ENCODE peak calls at places on chromosomes 16 and 17, in seven cellular contexts. One of them, this sample, is unnamed.

GRCh38 chr17:43601280-43602050 is 55.3 kb upstream of the ETV4 start:
- DNase-seq in heart left ventricle: peak
- DNase-seq in tibial nerve: no peak
- DNase-seq in activated gamma-delta T cell treated with anti-CD3 and anti-CD28 coated beads, Interleukin-2, amount 50 U/mL, for 16 hours: no peak
- DNase-seq in AG09309: no peak
- DNase-seq in activated naive CD8-positive, alpha-beta T cell treated with anti-CD3 and anti-CD28 coated beads, Interleukin-2, amount 50 U/mL, for 24 hours: no peak
- DNase-seq in colonic mucosa: no peak
- DNase-seq in this sample: no peak

GRCh38 chr16:30628628-30629342 is 18.6 kb upstream of the ZNF689 start:
- DNase-seq in heart left ventricle: peak
- DNase-seq in colonic mucosa: peak
- DNase-seq in tibial nerve: peak
- DNase-seq in activated gamma-delta T cell treated with anti-CD3 and anti-CD28 coated beads, Interleukin-2, amount 50 U/mL, for 16 hours: peak
- DNase-seq in AG09309: no peak
- DNase-seq in activated naive CD8-positive, alpha-beta T cell treated with anti-CD3 and anti-CD28 coated beads, Interleukin-2, amount 50 U/mL, for 24 hours: peak
- DNase-seq in this sample: peak

GRCh38 chr17:5237541-5238016 is 2.9 kb upstream of the SCIMP start:
- DNase-seq in colonic mucosa: peak
- DNase-seq in activated naive CD8-positive, alpha-beta T cell treated with anti-CD3 and anti-CD28 coated beads, Interleukin-2, amount 50 U/mL, for 24 hours: peak
- DNase-seq in AG09309: peak
- DNase-seq in activated gamma-delta T cell treated with anti-CD3 and anti-CD28 coated beads, Interleukin-2, amount 50 U/mL, for 16 hours: peak
- DNase-seq in tibial nerve: no peak
- DNase-seq in heart left ventricle: peak
- DNase-seq in this sample: peak

GRCh38 chr16:47528431-47528830 is 67.3 kb downstream of the PHKB start:
- DNase-seq in heart left ventricle: no peak
- DNase-seq in activated gamma-delta T cell treated with anti-CD3 and anti-CD28 coated beads, Interleukin-2, amount 50 U/mL, for 16 hours: no peak
- DNase-seq in activated naive CD8-positive, alpha-beta T cell treated with anti-CD3 and anti-CD28 coated beads, Interleukin-2, amount 50 U/mL, for 24 hours: no peak
- DNase-seq in tibial nerve: no peak
- DNase-seq in colonic mucosa: no peak
- DNase-seq in AG09309: no peak
- DNase-seq in this sample: no peak

GRCh38 chr17:1227917-1228751 is 42.1 kb upstream of the BHLHA9 start:
- DNase-seq in tibial nerve: no peak
- DNase-seq in heart left ventricle: peak
- DNase-seq in activated naive CD8-positive, alpha-beta T cell treated with anti-CD3 and anti-CD28 coated beads, Interleukin-2, amount 50 U/mL, for 24 hours: peak
- DNase-seq in AG09309: no peak
- DNase-seq in activated gamma-delta T cell treated with anti-CD3 and anti-CD28 coated beads, Interleukin-2, amount 50 U/mL, for 16 hours: no peak
- DNase-seq in colonic mucosa: peak
- DNase-seq in this sample: peak

GRCh38 chr17:73480740-73481139 is 163.5 kb downstream of the SDK2 start:
- DNase-seq in AG09309: no peak
- DNase-seq in activated gamma-delta T cell treated with anti-CD3 and anti-CD28 coated beads, Interleukin-2, amount 50 U/mL, for 16 hours: no peak
- DNase-seq in colonic mucosa: no peak
- DNase-seq in activated naive CD8-positive, alpha-beta T cell treated with anti-CD3 and anti-CD28 coated beads, Interleukin-2, amount 50 U/mL, for 24 hours: no peak
- DNase-seq in tibial nerve: no peak
- DNase-seq in heart left ventricle: peak
- DNase-seq in this sample: no peak

GRCh38 chr17:53148058-53148457 is 674.7 kb upstream of the KIF2B start:
- DNase-seq in heart left ventricle: no peak
- DNase-seq in activated naive CD8-positive, alpha-beta T cell treated with anti-CD3 and anti-CD28 coated beads, Interleukin-2, amount 50 U/mL, for 24 hours: no peak
- DNase-seq in tibial nerve: no peak
- DNase-seq in colonic mucosa: no peak
- DNase-seq in activated gamma-delta T cell treated with anti-CD3 and anti-CD28 coated beads, Interleukin-2, amount 50 U/mL, for 16 hours: no peak
- DNase-seq in AG09309: no peak
- DNase-seq in this sample: no peak

GRCh38 chr17:16939606-16940115 is 32.3 kb downstream of the TNFRSF13B start:
- DNase-seq in activated gamma-delta T cell treated with anti-CD3 and anti-CD28 coated beads, Interleukin-2, amount 50 U/mL, for 16 hours: no peak
- DNase-seq in heart left ventricle: no peak
- DNase-seq in AG09309: no peak
- DNase-seq in colonic mucosa: no peak
- DNase-seq in tibial nerve: no peak
- DNase-seq in activated naive CD8-positive, alpha-beta T cell treated with anti-CD3 and anti-CD28 coated beads, Interleukin-2, amount 50 U/mL, for 24 hours: no peak
- DNase-seq in this sample: no peak

GRCh38 chr17:81991684-81992513 is 14.5 kb downstream of the ASPSCR1 start:
- DNase-seq in activated naive CD8-positive, alpha-beta T cell treated with anti-CD3 and anti-CD28 coated beads, Interleukin-2, amount 50 U/mL, for 24 hours: no peak
- DNase-seq in tibial nerve: peak
- DNase-seq in colonic mucosa: peak
- DNase-seq in activated gamma-delta T cell treated with anti-CD3 and anti-CD28 coated beads, Interleukin-2, amount 50 U/mL, for 16 hours: no peak
- DNase-seq in AG09309: no peak
- DNase-seq in heart left ventricle: peak
- DNase-seq in this sample: peak

GRCh38 chr17:32928527-32929287 is 754 bp downstream of the TMEM98 start:
- DNase-seq in activated naive CD8-positive, alpha-beta T cell treated with anti-CD3 and anti-CD28 coated beads, Interleukin-2, amount 50 U/mL, for 24 hours: no peak
- DNase-seq in AG09309: no peak
- DNase-seq in colonic mucosa: no peak
- DNase-seq in heart left ventricle: no peak
- DNase-seq in activated gamma-delta T cell treated with anti-CD3 and anti-CD28 coated beads, Interleukin-2, amount 50 U/mL, for 16 hours: no peak
- DNase-seq in tibial nerve: no peak
- DNase-seq in this sample: no peak

GRCh38 chr16:70565053-70565452 is 41.4 kb downstream of the SF3B3 start:
- DNase-seq in colonic mucosa: no peak
- DNase-seq in tibial nerve: no peak
- DNase-seq in AG09309: no peak
- DNase-seq in activated gamma-delta T cell treated with anti-CD3 and anti-CD28 coated beads, Interleukin-2, amount 50 U/mL, for 16 hours: no peak
- DNase-seq in heart left ventricle: no peak
- DNase-seq in activated naive CD8-positive, alpha-beta T cell treated with anti-CD3 and anti-CD28 coated beads, Interleukin-2, amount 50 U/mL, for 24 hours: no peak
- DNase-seq in this sample: no peak

GRCh38 chr16:4688674-4689045 is 4.7 kb upstream of the NUDT16L1 start:
- DNase-seq in colonic mucosa: no peak
- DNase-seq in heart left ventricle: no peak
- DNase-seq in activated gamma-delta T cell treated with anti-CD3 and anti-CD28 coated beads, Interleukin-2, amount 50 U/mL, for 16 hours: no peak
- DNase-seq in activated naive CD8-positive, alpha-beta T cell treated with anti-CD3 and anti-CD28 coated beads, Interleukin-2, amount 50 U/mL, for 24 hours: no peak
- DNase-seq in tibial nerve: no peak
- DNase-seq in AG09309: no peak
- DNase-seq in this sample: no peak

GRCh38 chr17:68771867-68772515 is 170.8 kb upstream of the FAM20A start:
- DNase-seq in tibial nerve: no peak
- DNase-seq in activated gamma-delta T cell treated with anti-CD3 and anti-CD28 coated beads, Interleukin-2, amount 50 U/mL, for 16 hours: no peak
- DNase-seq in colonic mucosa: peak
- DNase-seq in activated naive CD8-positive, alpha-beta T cell treated with anti-CD3 and anti-CD28 coated beads, Interleukin-2, amount 50 U/mL, for 24 hours: no peak
- DNase-seq in AG09309: no peak
- DNase-seq in heart left ventricle: no peak
- DNase-seq in this sample: peak

GRCh38 chr16:88665570-88665969 is 2.7 kb upstream of the MVD start:
- DNase-seq in AG09309: no peak
- DNase-seq in colonic mucosa: no peak
- DNase-seq in tibial nerve: no peak
- DNase-seq in heart left ventricle: no peak
- DNase-seq in activated naive CD8-positive, alpha-beta T cell treated with anti-CD3 and anti-CD28 coated beads, Interleukin-2, amount 50 U/mL, for 24 hours: no peak
- DNase-seq in activated gamma-delta T cell treated with anti-CD3 and anti-CD28 coated beads, Interleukin-2, amount 50 U/mL, for 16 hours: no peak
- DNase-seq in this sample: no peak

GRCh38 chr17:29569245-29569950 is 897 bp downstream of the TP53I13 start:
- DNase-seq in AG09309: no peak
- DNase-seq in colonic mucosa: peak
- DNase-seq in tibial nerve: peak
- DNase-seq in activated gamma-delta T cell treated with anti-CD3 and anti-CD28 coated beads, Interleukin-2, amount 50 U/mL, for 16 hours: no peak
- DNase-seq in heart left ventricle: peak
- DNase-seq in activated naive CD8-positive, alpha-beta T cell treated with anti-CD3 and anti-CD28 coated beads, Interleukin-2, amount 50 U/mL, for 24 hours: no peak
- DNase-seq in this sample: no peak

GRCh38 chr17:63698381-63698885 is 1.5 kb downstream of the LIMD2 start:
- DNase-seq in AG09309: no peak
- DNase-seq in heart left ventricle: no peak
- DNase-seq in activated naive CD8-positive, alpha-beta T cell treated with anti-CD3 and anti-CD28 coated beads, Interleukin-2, amount 50 U/mL, for 24 hours: peak
- DNase-seq in activated gamma-delta T cell treated with anti-CD3 and anti-CD28 coated beads, Interleukin-2, amount 50 U/mL, for 16 hours: no peak
- DNase-seq in tibial nerve: no peak
- DNase-seq in colonic mucosa: no peak
- DNase-seq in this sample: no peak

GRCh38 chr16:16083421-16084156 is 134.2 kb downstream of the ABCC1 start:
- DNase-seq in activated naive CD8-positive, alpha-beta T cell treated with anti-CD3 and anti-CD28 coated beads, Interleukin-2, amount 50 U/mL, for 24 hours: peak
- DNase-seq in heart left ventricle: no peak
- DNase-seq in colonic mucosa: no peak
- DNase-seq in activated gamma-delta T cell treated with anti-CD3 and anti-CD28 coated beads, Interleukin-2, amount 50 U/mL, for 16 hours: no peak
- DNase-seq in tibial nerve: no peak
- DNase-seq in AG09309: no peak
- DNase-seq in this sample: no peak

GRCh38 chr17:83185023-83186002 is 105.9 kb downstream of the METRNL start:
- DNase-seq in tibial nerve: peak
- DNase-seq in colonic mucosa: peak
- DNase-seq in activated gamma-delta T cell treated with anti-CD3 and anti-CD28 coated beads, Interleukin-2, amount 50 U/mL, for 16 hours: no peak
- DNase-seq in AG09309: no peak
- DNase-seq in heart left ventricle: no peak
- DNase-seq in activated naive CD8-positive, alpha-beta T cell treated with anti-CD3 and anti-CD28 coated beads, Interleukin-2, amount 50 U/mL, for 24 hours: no peak
- DNase-seq in this sample: no peak

GRCh38 chr17:63647065-63647725 is 25.0 kb downstream of the MAP3K3 start:
- DNase-seq in tibial nerve: no peak
- DNase-seq in activated gamma-delta T cell treated with anti-CD3 and anti-CD28 coated beads, Interleukin-2, amount 50 U/mL, for 16 hours: no peak
- DNase-seq in activated naive CD8-positive, alpha-beta T cell treated with anti-CD3 and anti-CD28 coated beads, Interleukin-2, amount 50 U/mL, for 24 hours: no peak
- DNase-seq in heart left ventricle: no peak
- DNase-seq in AG09309: peak
- DNase-seq in colonic mucosa: no peak
- DNase-seq in this sample: no peak

GRCh38 chr17:62705116-62705515 is 77.6 kb downstream of the MRC2 start:
- DNase-seq in colonic mucosa: peak
- DNase-seq in tibial nerve: no peak
- DNase-seq in heart left ventricle: no peak
- DNase-seq in AG09309: no peak
- DNase-seq in activated naive CD8-positive, alpha-beta T cell treated with anti-CD3 and anti-CD28 coated beads, Interleukin-2, amount 50 U/mL, for 24 hours: no peak
- DNase-seq in activated gamma-delta T cell treated with anti-CD3 and anti-CD28 coated beads, Interleukin-2, amount 50 U/mL, for 16 hours: no peak
- DNase-seq in this sample: no peak

GRCh38 chr16:76443981-76444380 is 166.8 kb downstream of the CNTNAP4 start:
- DNase-seq in heart left ventricle: no peak
- DNase-seq in activated gamma-delta T cell treated with anti-CD3 and anti-CD28 coated beads, Interleukin-2, amount 50 U/mL, for 16 hours: no peak
- DNase-seq in tibial nerve: no peak
- DNase-seq in activated naive CD8-positive, alpha-beta T cell treated with anti-CD3 and anti-CD28 coated beads, Interleukin-2, amount 50 U/mL, for 24 hours: no peak
- DNase-seq in colonic mucosa: no peak
- DNase-seq in AG09309: no peak
- DNase-seq in this sample: no peak

GRCh38 chr16:4895366-4895765 is 41.6 kb downstream of the PPL start:
- DNase-seq in colonic mucosa: no peak
- DNase-seq in activated gamma-delta T cell treated with anti-CD3 and anti-CD28 coated beads, Interleukin-2, amount 50 U/mL, for 16 hours: no peak
- DNase-seq in AG09309: no peak
- DNase-seq in activated naive CD8-positive, alpha-beta T cell treated with anti-CD3 and anti-CD28 coated beads, Interleukin-2, amount 50 U/mL, for 24 hours: no peak
- DNase-seq in heart left ventricle: no peak
- DNase-seq in tibial nerve: no peak
- DNase-seq in this sample: no peak